ENCODE peak calls at places on chromosomes 12 and 14, in six cellular contexts. P is NCI-H1105; B is activated CD4-positive, alpha-beta T cell treated with anti-CD3 and anti-CD28 coated beads for 24 hours; D is stimulated activated CD8-positive, alpha-beta memory T cell treated with anti-CD3 and anti-CD28 coated beads, Interleukin-4, amount 100 ng/mL, for 1 hour; N is nephron progenitor cell; V is adrenal gland. X is an unnamed sample.

GRCh38 chr12:6632026-6632978 is 3.5 kb downstream of the LPAR5 start:
- DNase-seq in P (no peak), B (no peak), D (no peak), N (no peak), V (no peak), X (no peak)

GRCh38 chr14:61406670-61407069 is 85.3 kb downstream of the PRKCH start:
- DNase-seq in P (no peak), B (peak), D (no peak), N (no peak), V (no peak), X (no peak)

GRCh38 chr12:72296389-72296788 is 24.2 kb downstream of the TRHDE start:
- DNase-seq in P (no peak), B (no peak), D (no peak), N (no peak), V (no peak), X (no peak)

GRCh38 chr14:40684328-40684727 is 922.3 kb upstream of the LRFN5 start:
- DNase-seq in P (no peak), B (no peak), D (no peak), N (no peak), V (no peak), X (no peak)

GRCh38 chr12:116551619-116551951 is 7.6 kb upstream of the MAP1LC3B2 start:
- DNase-seq in P (no peak), B (no peak), D (no peak), N (no peak), V (no peak), X (no peak)

GRCh38 chr14:77181603-77182437 is at the start of gene TMEM63C:
- DNase-seq in P (peak), B (peak), D (peak), N (peak), V (peak), X (peak)

GRCh38 chr12:93373847-93374723 is 3.6 kb upstream of the NUDT4 start:
- DNase-seq in P (no peak), B (no peak), D (no peak), N (no peak), V (no peak), X (no peak)

GRCh38 chr12:113090740-113091139 is 34.2 kb downstream of the DTX1 start:
- DNase-seq in P (no peak), B (no peak), D (no peak), N (no peak), V (no peak), X (no peak)

GRCh38 chr14:32618991-32619390 is 289.9 kb downstream of the AKAP6 start:
- DNase-seq in P (no peak), B (no peak), D (no peak), N (no peak), V (no peak), X (no peak)

GRCh38 chr14:37973031-37973908 is 234.4 kb upstream of the SSTR1 start:
- DNase-seq in P (no peak), B (no peak), D (no peak), N (no peak), V (no peak), X (no peak)

GRCh38 chr14:101481557-101481956 is 79.7 kb upstream of the DIO3 start:
- DNase-seq in P (no peak), B (no peak), D (no peak), N (no peak), V (no peak), X (no peak)

GRCh38 chr12:109982211-109982610 is 14.0 kb downstream of the GIT2 start:
- DNase-seq in P (no peak), B (no peak), D (no peak), N (no peak), V (no peak), X (no peak)

GRCh38 chr12:102757874-102758244 is 159.2 kb downstream of the PAH start:
- DNase-seq in P (no peak), B (no peak), D (no peak), N (no peak), V (no peak), X (no peak)

GRCh38 chr12:108696111-108696995 is 35.0 kb downstream of the CORO1C start:
- DNase-seq in P (no peak), B (no peak), D (no peak), N (no peak), V (no peak), X (peak)

GRCh38 chr12:120688527-120689071 is 1.6 kb downstream of the MLEC start:
- DNase-seq in P (no peak), B (no peak), D (no peak), N (no peak), V (peak), X (peak)

GRCh38 chr14:67517083-67517482 is 16.0 kb upstream of the PLEKHH1 start:
- DNase-seq in P (no peak), B (no peak), D (no peak), N (peak), V (peak), X (no peak)

GRCh38 chr12:123163227-123163626 is 12.3 kb upstream of the PITPNM2 start:
- DNase-seq in P (no peak), B (no peak), D (no peak), N (no peak), V (no peak), X (no peak)

GRCh38 chr12:11174022-11174421 is 3.0 kb downstream of the SMIM10L1 start:
- DNase-seq in P (peak), B (no peak), D (no peak), N (no peak), V (no peak), X (no peak)

GRCh38 chr14:105711841-105712460 is 185.6 kb downstream of the TMEM121 start:
- DNase-seq in P (no peak), B (no peak), D (no peak), N (no peak), V (no peak), X (no peak)

GRCh38 chr12:62130400-62130799 is 129.8 kb upstream of the USP15 start:
- DNase-seq in P (no peak), B (no peak), D (no peak), N (no peak), V (no peak), X (no peak)

GRCh38 chr14:57086271-57087162 is 182.2 kb downstream of the EXOC5 start:
- DNase-seq in P (no peak), B (no peak), D (no peak), N (no peak), V (no peak), X (no peak)

GRCh38 chr12:47102845-47103666 is 23.3 kb upstream of the AMIGO2 start:
- DNase-seq in P (no peak), B (no peak), D (no peak), N (no peak), V (peak), X (peak)

GRCh38 chr12:27922591-27923139 is 49.9 kb downstream of the PTHLH start:
- DNase-seq in P (no peak), B (no peak), D (no peak), N (no peak), V (peak), X (peak)

GRCh38 chr14:99203801-99204200 is 68.2 kb downstream of the BCL11B start:
- DNase-seq in P (no peak), B (no peak), D (no peak), N (no peak), V (no peak), X (no peak)

GRCh38 chr14:101230161-101230850 is 326.8 kb upstream of the RTL1 start:
- DNase-seq in P (no peak), B (no peak), D (no peak), N (no peak), V (no peak), X (no peak)